ENCODE peak calls at places on chromosomes 2 and 18, in five cellular contexts. D is tibial artery, U is heart left ventricle, T is astrocyte of the cerebellum, V is neural crest cell. M is an unnamed sample.

GRCh38 chr2:111227716-111228141 is 107.0 kb downstream of the BCL2L11 start:
- DNase-seq in D (no peak), U (no peak), T (peak; percentile 70), V (no peak), M (no peak)

GRCh38 chr2:30235008-30235655 is 3.8 kb downstream of the LBH start:
- DNase-seq in D (no peak), U (no peak), T (no peak), V (no peak), M (no peak)

GRCh38 chr18:34913837-34914755 is 127.1 kb upstream of the MAPRE2 start:
- DNase-seq in D (no peak), U (no peak), T (no peak), V (no peak), M (no peak)

GRCh38 chr2:108909275-108909823 is 79.7 kb downstream of the EDAR start:
- DNase-seq in D (no peak), U (no peak), T (no peak), V (no peak), M (no peak)

GRCh38 chr2:238433941-238434845 is 7.5 kb downstream of the ASB1 start:
- DNase-seq in D (no peak), U (no peak), T (no peak), V (no peak), M (no peak)

GRCh38 chr2:56207760-56208159 is 24.0 kb downstream of the CCDC85A start:
- DNase-seq in D (no peak), U (no peak), T (no peak), V (no peak), M (no peak)

GRCh38 chr2:119397196-119397595 is 30.4 kb downstream of the DBI start:
- DNase-seq in D (no peak), U (no peak), T (no peak), V (no peak), M (no peak)

GRCh38 chr2:50649626-50650397 is 382.1 kb downstream of the NRXN1 start:
- DNase-seq in D (no peak), U (no peak), T (no peak), V (no peak), M (no peak)

GRCh38 chr2:234444888-234445287 is 52.0 kb downstream of the ARL4C start:
- DNase-seq in D (no peak), U (peak; percentile 43), T (peak; percentile 72), V (no peak), M (no peak)

GRCh38 chr2:240565267-240566202 is 2.7 kb upstream of the RNPEPL1 start:
- DNase-seq in D (peak; percentile 78), U (peak; percentile 82), T (no peak), V (no peak), M (no peak)

GRCh38 chr2:157194097-157194688 is 63.3 kb upstream of the GALNT5 start:
- DNase-seq in D (no peak), U (no peak), T (peak; percentile 64), V (peak; percentile 9), M (no peak)

GRCh38 chr18:44502790-44503189 is 177.9 kb upstream of the SETBP1 start:
- DNase-seq in D (no peak), U (no peak), T (no peak), V (no peak), M (no peak)

GRCh38 chr2:230124792-230125452 is 56.2 kb upstream of the SLC16A14 start:
- DNase-seq in D (peak; percentile 49), U (peak; percentile 51), T (no peak), V (no peak), M (no peak)

GRCh38 chr18:7770903-7771302 is 203.8 kb downstream of the PTPRM start:
- DNase-seq in D (no peak), U (no peak), T (no peak), V (no peak), M (no peak)

GRCh38 chr2:191935247-191935646 is 88.4 kb upstream of the CAVIN2 start:
- DNase-seq in D (no peak), U (no peak), T (no peak), V (no peak), M (no peak)

GRCh38 chr18:78927156-78927555 is 52.5 kb upstream of the SALL3 start:
- DNase-seq in D (no peak), U (no peak), T (no peak), V (no peak), M (no peak)

GRCh38 chr2:152336103-152336853 is 1.3 kb downstream of the FMNL2 start:
- DNase-seq in D (peak; percentile 83), U (peak; percentile 69), T (no peak), V (peak; percentile 19), M (no peak)

GRCh38 chr2:54675738-54676137 is 47.7 kb upstream of the EML6 start:
- DNase-seq in D (no peak), U (peak; percentile 69), T (no peak), V (no peak), M (no peak)

GRCh38 chr2:54672587-54673456 is 50.6 kb upstream of the EML6 start:
- DNase-seq in D (no peak), U (no peak), T (no peak), V (no peak), M (no peak)

GRCh38 chr2:54671875-54672586 is 51.4 kb upstream of the EML6 start:
- DNase-seq in D (no peak), U (no peak), T (no peak), V (no peak), M (no peak)

GRCh38 chr2:54675281-54675680 is 48.2 kb upstream of the EML6 start:
- DNase-seq in D (no peak), U (no peak), T (no peak), V (no peak), M (no peak)

DNA sequence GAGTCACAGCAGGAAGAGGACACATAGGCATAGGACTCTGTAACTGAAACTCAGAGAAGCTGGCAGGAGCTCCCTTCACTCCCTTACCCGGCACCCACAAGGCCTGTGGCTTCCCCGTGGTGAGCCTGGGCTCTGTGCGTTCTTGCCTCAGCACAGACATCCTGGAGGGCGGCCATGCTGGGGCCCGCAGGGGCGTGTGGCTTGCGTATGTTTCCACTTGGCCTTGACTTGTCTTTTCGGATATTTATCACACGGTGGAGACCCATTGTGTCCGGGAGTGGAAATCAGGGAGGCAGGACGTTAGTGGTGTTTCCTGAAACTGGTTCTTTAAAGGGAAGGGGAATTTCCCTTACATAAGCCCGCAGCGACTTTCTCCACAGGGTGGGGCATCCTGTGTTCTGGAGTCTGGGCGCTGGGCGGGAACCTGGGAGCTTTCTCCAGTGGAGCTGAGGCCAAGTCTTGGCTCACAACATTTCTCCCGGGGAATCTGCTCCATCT is 49.9 kb upstream of the EML6 start:
- DNase-seq in D (peak; percentile 92), U (peak; percentile 92), T (no peak), V (no peak), M (no peak)
- TF ChIP-seq CTCF in D (no peak), U (no peak), T (no peak), V (no peak), M (no peak)

GRCh38 chr2:172427256-172427989 is at the start of gene ITGA6:
- DNase-seq in D (peak; percentile 23), U (peak; percentile 81), T (no peak), V (peak; percentile 80), M (peak; percentile 33)
- TF ChIP-seq CTCF in D (no peak), U (peak; percentile 30), T (peak; percentile 15), V (peak; percentile 35), M (no peak)

GRCh38 chr2:43057742-43058706 is 168.4 kb downstream of the ZFP36L2 start:
- DNase-seq in D (no peak), U (no peak), T (no peak), V (no peak), M (no peak)

GRCh38 chr2:43058761-43059160 is 167.6 kb downstream of the ZFP36L2 start:
- DNase-seq in D (no peak), U (no peak), T (no peak), V (no peak), M (no peak)

GRCh38 chr2:43055086-43055912 is 171.1 kb downstream of the ZFP36L2 start:
- DNase-seq in D (no peak), U (no peak), T (no peak), V (no peak), M (no peak)

GRCh38 chr2:43055985-43056384 is 170.4 kb downstream of the ZFP36L2 start:
- DNase-seq in D (no peak), U (no peak), T (no peak), V (no peak), M (no peak)

DNA sequence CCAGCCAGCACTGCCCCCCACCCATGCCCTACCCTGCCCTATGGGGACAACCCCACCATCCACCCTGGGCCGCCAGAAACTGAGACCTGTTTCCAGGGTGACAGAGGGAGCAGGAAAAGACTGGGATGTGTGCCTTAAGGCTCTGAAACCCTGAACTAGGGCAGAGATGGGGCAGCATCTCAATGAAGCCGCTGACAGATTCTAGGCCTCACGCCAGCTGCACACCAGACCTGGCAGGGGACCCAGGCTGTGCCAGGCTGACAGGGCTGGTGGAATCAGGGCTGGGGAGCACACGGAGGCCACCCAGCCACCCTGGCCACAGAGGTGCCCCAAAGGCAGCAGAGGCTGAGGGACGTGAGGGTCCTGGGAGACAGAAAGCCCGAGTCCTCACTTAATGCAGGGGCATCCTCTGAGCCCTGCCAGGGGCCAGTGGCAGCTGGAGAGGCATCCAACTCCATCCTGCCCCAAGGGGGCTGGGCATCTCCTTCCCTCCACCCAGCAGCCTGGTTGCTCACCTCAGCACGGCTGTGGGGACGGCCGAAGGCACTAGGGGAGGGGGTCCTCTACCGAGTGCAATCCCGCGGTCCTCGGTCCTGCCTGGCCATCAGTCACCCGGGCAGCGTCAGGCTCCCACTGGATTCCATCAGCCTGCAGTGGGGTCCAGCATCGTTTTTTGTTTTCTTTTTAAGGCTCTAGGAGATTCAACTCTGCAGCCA is 169.2 kb downstream of the ZFP36L2 start:
- DNase-seq in D (peak; percentile 57), U (peak; percentile 75), T (no peak), V (no peak), M (no peak)
- TF ChIP-seq CTCF in D (no peak), U (no peak), T (no peak), V (no peak), M (no peak)

DNA sequence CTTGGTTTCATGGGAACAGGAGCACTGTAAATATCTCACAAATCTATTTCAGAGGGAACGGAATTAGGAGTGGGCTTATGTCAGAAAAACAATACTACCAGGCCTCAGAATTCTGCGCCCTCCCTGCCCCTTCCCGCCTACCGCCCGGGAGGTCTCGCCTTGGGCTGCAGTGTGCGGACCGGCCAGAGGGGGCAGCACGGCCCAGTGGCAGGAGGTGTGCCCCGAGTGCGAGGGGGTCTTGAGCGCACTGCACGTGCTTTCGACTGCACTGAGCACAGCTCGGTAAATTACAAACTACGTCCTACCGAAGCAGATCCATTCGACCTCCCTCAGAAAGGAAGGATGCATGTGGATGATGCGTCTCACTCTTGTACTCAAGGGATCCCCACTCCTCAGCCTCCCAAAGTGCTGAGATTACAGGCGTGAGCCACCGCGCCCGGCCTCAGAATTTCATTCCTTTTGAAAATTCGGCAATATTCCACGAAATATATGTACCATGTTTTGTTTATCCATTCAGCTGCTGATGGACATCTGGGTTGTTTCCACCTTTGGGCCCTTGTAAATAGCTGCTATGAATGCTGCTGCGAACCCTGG is 297.0 kb downstream of the BCL2 start:
- DNase-seq in D (no peak), U (no peak), T (no peak), V (peak; percentile 36), M (no peak)
- TF ChIP-seq CTCF in D (peak; percentile 32), U (peak; percentile 27), T (peak; percentile 47), V (peak; percentile 61), M (peak; percentile 23)

DNA sequence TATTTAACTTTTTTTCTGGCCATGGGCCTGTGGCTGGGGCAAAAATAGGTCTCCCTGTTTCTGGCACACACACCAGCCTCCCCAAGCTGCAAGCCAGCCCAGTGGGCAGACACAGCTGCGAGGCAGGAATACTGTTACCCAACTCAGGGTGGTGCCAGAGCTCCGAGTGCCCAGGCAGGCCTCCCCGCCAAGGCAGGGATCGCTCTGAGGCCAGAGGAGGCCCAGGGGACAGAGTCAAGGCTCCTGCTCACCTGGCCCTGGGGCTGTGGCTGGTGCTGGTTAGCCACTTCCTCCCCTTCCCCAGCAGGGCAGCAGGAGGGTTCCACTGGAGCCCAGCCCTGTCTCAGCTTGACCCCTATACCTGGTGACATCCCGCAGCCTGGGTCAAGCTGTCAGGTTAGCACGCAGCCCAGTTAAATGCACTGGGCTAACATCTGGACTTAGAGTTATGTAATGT is 67.1 kb upstream of the EPAS1 start:
- DNase-seq in D (peak; percentile 53), U (peak; percentile 56), T (peak; percentile 18), V (no peak), M (no peak)
- TF ChIP-seq CTCF in D (peak; percentile 54), U (peak; percentile 32), T (peak; percentile 30), V (no peak), M (peak; percentile 11)